ENCODE peak calls at places on chromosome 16, in eight cellular contexts. One of them, this sample, is unnamed.

GRCh38 chr16:85064186-85064585 is 36.6 kb downstream of the KIAA0513 start:
- DNase-seq in lung: no peak
- DNase-seq in immature natural killer cell: no peak
- DNase-seq in Peyer's patch: no peak
- DNase-seq in substantia nigra: no peak
- DNase-seq in heart right ventricle: no peak
- DNase-seq in stimulated activated CD4-positive, alpha-beta T cell treated with anti-CD3 and anti-CD28 coated beads, Interleukin-4, amount 100 ng/mL, for 1 hour: no peak
- DNase-seq in occipital lobe: no peak
- DNase-seq in this sample: no peak

GRCh38 chr16:10754941-10755340 is 11.3 kb downstream of the NUBP1 start:
- DNase-seq in lung: no peak
- DNase-seq in immature natural killer cell: no peak
- DNase-seq in Peyer's patch: no peak
- DNase-seq in substantia nigra: no peak
- DNase-seq in heart right ventricle: no peak
- DNase-seq in stimulated activated CD4-positive, alpha-beta T cell treated with anti-CD3 and anti-CD28 coated beads, Interleukin-4, amount 100 ng/mL, for 1 hour: no peak
- DNase-seq in occipital lobe: no peak
- DNase-seq in this sample: no peak

GRCh38 chr16:85918436-85918835 is 19.5 kb downstream of the IRF8 start:
- DNase-seq in lung: no peak
- DNase-seq in immature natural killer cell: no peak
- DNase-seq in Peyer's patch: no peak
- DNase-seq in substantia nigra: no peak
- DNase-seq in heart right ventricle: no peak
- DNase-seq in stimulated activated CD4-positive, alpha-beta T cell treated with anti-CD3 and anti-CD28 coated beads, Interleukin-4, amount 100 ng/mL, for 1 hour: no peak
- DNase-seq in occipital lobe: no peak
- DNase-seq in this sample: no peak

GRCh38 chr16:49855822-49856740 is at the start of gene ZNF423:
- DNase-seq in lung: no peak
- DNase-seq in immature natural killer cell: no peak
- DNase-seq in Peyer's patch: no peak
- DNase-seq in substantia nigra: no peak
- DNase-seq in heart right ventricle: peak; percentile 40
- DNase-seq in stimulated activated CD4-positive, alpha-beta T cell treated with anti-CD3 and anti-CD28 coated beads, Interleukin-4, amount 100 ng/mL, for 1 hour: no peak
- DNase-seq in occipital lobe: no peak
- DNase-seq in this sample: no peak

GRCh38 chr16:12529582-12529981 is 274.1 kb downstream of the CPPED1 start:
- DNase-seq in lung: no peak
- DNase-seq in immature natural killer cell: no peak
- DNase-seq in Peyer's patch: no peak
- DNase-seq in substantia nigra: no peak
- DNase-seq in heart right ventricle: no peak
- DNase-seq in stimulated activated CD4-positive, alpha-beta T cell treated with anti-CD3 and anti-CD28 coated beads, Interleukin-4, amount 100 ng/mL, for 1 hour: no peak
- DNase-seq in occipital lobe: no peak
- DNase-seq in this sample: no peak

GRCh38 chr16:67269766-67270165 is 9.6 kb upstream of the PLEKHG4 start:
- DNase-seq in lung: no peak
- DNase-seq in immature natural killer cell: no peak
- DNase-seq in Peyer's patch: no peak
- DNase-seq in substantia nigra: no peak
- DNase-seq in heart right ventricle: no peak
- DNase-seq in stimulated activated CD4-positive, alpha-beta T cell treated with anti-CD3 and anti-CD28 coated beads, Interleukin-4, amount 100 ng/mL, for 1 hour: no peak
- DNase-seq in occipital lobe: no peak
- DNase-seq in this sample: no peak

GRCh38 chr16:50671644-50672260 is 9.4 kb downstream of the SNX20 start:
- DNase-seq in lung: no peak
- DNase-seq in immature natural killer cell: no peak
- DNase-seq in Peyer's patch: no peak
- DNase-seq in substantia nigra: no peak
- DNase-seq in heart right ventricle: no peak
- DNase-seq in stimulated activated CD4-positive, alpha-beta T cell treated with anti-CD3 and anti-CD28 coated beads, Interleukin-4, amount 100 ng/mL, for 1 hour: peak; percentile 49
- DNase-seq in occipital lobe: no peak
- DNase-seq in this sample: no peak

GRCh38 chr16:69126221-69126620 is 6.2 kb downstream of the CHTF8 start:
- DNase-seq in lung: no peak
- DNase-seq in immature natural killer cell: no peak
- DNase-seq in Peyer's patch: no peak
- DNase-seq in substantia nigra: no peak
- DNase-seq in heart right ventricle: no peak
- DNase-seq in stimulated activated CD4-positive, alpha-beta T cell treated with anti-CD3 and anti-CD28 coated beads, Interleukin-4, amount 100 ng/mL, for 1 hour: no peak
- DNase-seq in occipital lobe: no peak
- DNase-seq in this sample: no peak

GRCh38 chr16:1884155-1884760 is 12.3 kb upstream of the MEIOB start:
- DNase-seq in lung: no peak
- DNase-seq in immature natural killer cell: no peak
- DNase-seq in Peyer's patch: no peak
- DNase-seq in substantia nigra: no peak
- DNase-seq in heart right ventricle: no peak
- DNase-seq in stimulated activated CD4-positive, alpha-beta T cell treated with anti-CD3 and anti-CD28 coated beads, Interleukin-4, amount 100 ng/mL, for 1 hour: no peak
- DNase-seq in occipital lobe: no peak
- DNase-seq in this sample: no peak

GRCh38 chr16:85555549-85556455 is 57.3 kb upstream of the GSE1 start:
- DNase-seq in lung: peak; percentile 62
- DNase-seq in immature natural killer cell: no peak
- DNase-seq in Peyer's patch: peak; percentile 68
- DNase-seq in substantia nigra: no peak
- DNase-seq in heart right ventricle: peak; percentile 49
- DNase-seq in stimulated activated CD4-positive, alpha-beta T cell treated with anti-CD3 and anti-CD28 coated beads, Interleukin-4, amount 100 ng/mL, for 1 hour: peak; percentile 16
- DNase-seq in occipital lobe: no peak
- DNase-seq in this sample: no peak

GRCh38 chr16:69435977-69436729 is 11.7 kb downstream of the CYB5B start:
- DNase-seq in lung: no peak
- DNase-seq in immature natural killer cell: no peak
- DNase-seq in Peyer's patch: no peak
- DNase-seq in substantia nigra: no peak
- DNase-seq in heart right ventricle: no peak
- DNase-seq in stimulated activated CD4-positive, alpha-beta T cell treated with anti-CD3 and anti-CD28 coated beads, Interleukin-4, amount 100 ng/mL, for 1 hour: no peak
- DNase-seq in occipital lobe: no peak
- DNase-seq in this sample: no peak

GRCh38 chr16:10728035-10728462 is 15.6 kb upstream of the NUBP1 start:
- DNase-seq in lung: no peak
- DNase-seq in immature natural killer cell: no peak
- DNase-seq in Peyer's patch: no peak
- DNase-seq in substantia nigra: no peak
- DNase-seq in heart right ventricle: no peak
- DNase-seq in stimulated activated CD4-positive, alpha-beta T cell treated with anti-CD3 and anti-CD28 coated beads, Interleukin-4, amount 100 ng/mL, for 1 hour: no peak
- DNase-seq in occipital lobe: no peak
- DNase-seq in this sample: no peak

GRCh38 chr16:89322381-89323119 is 105.0 kb downstream of the ZNF778 start:
- DNase-seq in lung: peak; percentile 72
- DNase-seq in immature natural killer cell: no peak
- DNase-seq in Peyer's patch: no peak
- DNase-seq in substantia nigra: no peak
- DNase-seq in heart right ventricle: no peak
- DNase-seq in stimulated activated CD4-positive, alpha-beta T cell treated with anti-CD3 and anti-CD28 coated beads, Interleukin-4, amount 100 ng/mL, for 1 hour: no peak
- DNase-seq in occipital lobe: no peak
- DNase-seq in this sample: no peak

GRCh38 chr16:17467923-17468540 is 2.7 kb downstream of the XYLT1 start:
- DNase-seq in lung: no peak
- DNase-seq in immature natural killer cell: no peak
- DNase-seq in Peyer's patch: peak; percentile 73
- DNase-seq in substantia nigra: peak; percentile 81
- DNase-seq in heart right ventricle: peak; percentile 44
- DNase-seq in stimulated activated CD4-positive, alpha-beta T cell treated with anti-CD3 and anti-CD28 coated beads, Interleukin-4, amount 100 ng/mL, for 1 hour: peak; percentile 25
- DNase-seq in occipital lobe: peak; percentile 67
- DNase-seq in this sample: peak; percentile 73

GRCh38 chr16:19113577-19114358 is at the start of gene ITPRIPL2:
- DNase-seq in lung: peak; percentile 91
- DNase-seq in immature natural killer cell: no peak
- DNase-seq in Peyer's patch: peak; percentile 44
- DNase-seq in substantia nigra: peak; percentile 28
- DNase-seq in heart right ventricle: peak; percentile 91
- DNase-seq in stimulated activated CD4-positive, alpha-beta T cell treated with anti-CD3 and anti-CD28 coated beads, Interleukin-4, amount 100 ng/mL, for 1 hour: peak; percentile 9
- DNase-seq in occipital lobe: no peak
- DNase-seq in this sample: peak; percentile 75

GRCh38 chr16:19175492-19176262 is 7.6 kb downstream of the SYT17 start:
- DNase-seq in lung: no peak
- DNase-seq in immature natural killer cell: no peak
- DNase-seq in Peyer's patch: no peak
- DNase-seq in substantia nigra: no peak
- DNase-seq in heart right ventricle: no peak
- DNase-seq in stimulated activated CD4-positive, alpha-beta T cell treated with anti-CD3 and anti-CD28 coated beads, Interleukin-4, amount 100 ng/mL, for 1 hour: no peak
- DNase-seq in occipital lobe: no peak
- DNase-seq in this sample: no peak

GRCh38 chr16:64392456-64392855 is 729.4 kb downstream of the CDH11 start:
- DNase-seq in lung: no peak
- DNase-seq in immature natural killer cell: no peak
- DNase-seq in Peyer's patch: no peak
- DNase-seq in substantia nigra: no peak
- DNase-seq in heart right ventricle: no peak
- DNase-seq in stimulated activated CD4-positive, alpha-beta T cell treated with anti-CD3 and anti-CD28 coated beads, Interleukin-4, amount 100 ng/mL, for 1 hour: no peak
- DNase-seq in occipital lobe: no peak
- DNase-seq in this sample: no peak

GRCh38 chr16:29745853-29746345 is at the start of gene C16orf54:
- DNase-seq in lung: peak; percentile 81
- DNase-seq in immature natural killer cell: peak; percentile 99
- DNase-seq in Peyer's patch: peak; percentile 95
- DNase-seq in substantia nigra: peak; percentile 5
- DNase-seq in heart right ventricle: peak; percentile 63
- DNase-seq in stimulated activated CD4-positive, alpha-beta T cell treated with anti-CD3 and anti-CD28 coated beads, Interleukin-4, amount 100 ng/mL, for 1 hour: peak; percentile 67
- DNase-seq in occipital lobe: no peak
- DNase-seq in this sample: peak; percentile 72

GRCh38 chr16:3017806-3018506 is at the start of gene CLDN6:
- DNase-seq in lung: no peak
- DNase-seq in immature natural killer cell: no peak
- DNase-seq in Peyer's patch: no peak
- DNase-seq in substantia nigra: no peak
- DNase-seq in heart right ventricle: no peak
- DNase-seq in stimulated activated CD4-positive, alpha-beta T cell treated with anti-CD3 and anti-CD28 coated beads, Interleukin-4, amount 100 ng/mL, for 1 hour: peak; percentile 39
- DNase-seq in occipital lobe: no peak
- DNase-seq in this sample: no peak

GRCh38 chr16:3638916-3639644 is 15.4 kb upstream of the DNASE1 start:
- DNase-seq in lung: no peak
- DNase-seq in immature natural killer cell: no peak
- DNase-seq in Peyer's patch: no peak
- DNase-seq in substantia nigra: no peak
- DNase-seq in heart right ventricle: no peak
- DNase-seq in stimulated activated CD4-positive, alpha-beta T cell treated with anti-CD3 and anti-CD28 coated beads, Interleukin-4, amount 100 ng/mL, for 1 hour: no peak
- DNase-seq in occipital lobe: no peak
- DNase-seq in this sample: no peak

GRCh38 chr16:67247698-67248400 is 568 bp upstream of the FHOD1 start:
- DNase-seq in lung: no peak
- DNase-seq in immature natural killer cell: no peak
- DNase-seq in Peyer's patch: no peak
- DNase-seq in substantia nigra: no peak
- DNase-seq in heart right ventricle: no peak
- DNase-seq in stimulated activated CD4-positive, alpha-beta T cell treated with anti-CD3 and anti-CD28 coated beads, Interleukin-4, amount 100 ng/mL, for 1 hour: no peak
- DNase-seq in occipital lobe: no peak
- DNase-seq in this sample: no peak

GRCh38 chr16:52318259-52319008 is 228.5 kb downstream of the TOX3 start:
- DNase-seq in lung: no peak
- DNase-seq in immature natural killer cell: no peak
- DNase-seq in Peyer's patch: no peak
- DNase-seq in substantia nigra: no peak
- DNase-seq in heart right ventricle: no peak
- DNase-seq in stimulated activated CD4-positive, alpha-beta T cell treated with anti-CD3 and anti-CD28 coated beads, Interleukin-4, amount 100 ng/mL, for 1 hour: no peak
- DNase-seq in occipital lobe: no peak
- DNase-seq in this sample: no peak

GRCh38 chr16:80924372-80924978 is 82.2 kb downstream of the CMC2 start:
- DNase-seq in lung: no peak
- DNase-seq in immature natural killer cell: no peak
- DNase-seq in Peyer's patch: no peak
- DNase-seq in substantia nigra: peak; percentile 51
- DNase-seq in heart right ventricle: peak; percentile 50
- DNase-seq in stimulated activated CD4-positive, alpha-beta T cell treated with anti-CD3 and anti-CD28 coated beads, Interleukin-4, amount 100 ng/mL, for 1 hour: peak; percentile 39
- DNase-seq in occipital lobe: no peak
- DNase-seq in this sample: peak; percentile 26

GRCh38 chr16:19502395-19503131 is 19.3 kb downstream of the GDE1 start:
- DNase-seq in lung: peak; percentile 76
- DNase-seq in immature natural killer cell: peak; percentile 20
- DNase-seq in Peyer's patch: peak; percentile 57
- DNase-seq in substantia nigra: peak; percentile 75
- DNase-seq in heart right ventricle: no peak
- DNase-seq in stimulated activated CD4-positive, alpha-beta T cell treated with anti-CD3 and anti-CD28 coated beads, Interleukin-4, amount 100 ng/mL, for 1 hour: peak; percentile 63
- DNase-seq in occipital lobe: peak; percentile 59
- DNase-seq in this sample: peak; percentile 81

GRCh38 chr16:81902025-81902424 is 109.2 kb downstream of the SDR42E1 start:
- DNase-seq in lung: no peak
- DNase-seq in immature natural killer cell: no peak
- DNase-seq in Peyer's patch: no peak
- DNase-seq in substantia nigra: no peak
- DNase-seq in heart right ventricle: no peak
- DNase-seq in stimulated activated CD4-positive, alpha-beta T cell treated with anti-CD3 and anti-CD28 coated beads, Interleukin-4, amount 100 ng/mL, for 1 hour: no peak
- DNase-seq in occipital lobe: no peak
- DNase-seq in this sample: no peak

GRCh38 chr16:74448990-74449389 is 27.7 kb upstream of the CLEC18B start:
- DNase-seq in lung: peak; percentile 58
- DNase-seq in immature natural killer cell: no peak
- DNase-seq in Peyer's patch: peak; percentile 17
- DNase-seq in substantia nigra: no peak
- DNase-seq in heart right ventricle: peak; percentile 37
- DNase-seq in stimulated activated CD4-positive, alpha-beta T cell treated with anti-CD3 and anti-CD28 coated beads, Interleukin-4, amount 100 ng/mL, for 1 hour: no peak
- DNase-seq in occipital lobe: no peak
- DNase-seq in this sample: peak; percentile 81

GRCh38 chr16:31064882-31065461 is 9.1 kb downstream of the ZNF668 start:
- DNase-seq in lung: peak; percentile 37
- DNase-seq in immature natural killer cell: no peak
- DNase-seq in Peyer's patch: no peak
- DNase-seq in substantia nigra: no peak
- DNase-seq in heart right ventricle: peak; percentile 48
- DNase-seq in stimulated activated CD4-positive, alpha-beta T cell treated with anti-CD3 and anti-CD28 coated beads, Interleukin-4, amount 100 ng/mL, for 1 hour: no peak
- DNase-seq in occipital lobe: no peak
- DNase-seq in this sample: no peak

GRCh38 chr16:28880589-28880915 is 2.3 kb downstream of the ATP2A1 start:
- DNase-seq in lung: no peak
- DNase-seq in immature natural killer cell: no peak
- DNase-seq in Peyer's patch: no peak
- DNase-seq in substantia nigra: no peak
- DNase-seq in heart right ventricle: no peak
- DNase-seq in stimulated activated CD4-positive, alpha-beta T cell treated with anti-CD3 and anti-CD28 coated beads, Interleukin-4, amount 100 ng/mL, for 1 hour: no peak
- DNase-seq in occipital lobe: no peak
- DNase-seq in this sample: no peak

GRCh38 chr16:3590736-3591435 is 13.7 kb upstream of the NLRC3 start:
- DNase-seq in lung: peak; percentile 80
- DNase-seq in immature natural killer cell: no peak
- DNase-seq in Peyer's patch: no peak
- DNase-seq in substantia nigra: no peak
- DNase-seq in heart right ventricle: no peak
- DNase-seq in stimulated activated CD4-positive, alpha-beta T cell treated with anti-CD3 and anti-CD28 coated beads, Interleukin-4, amount 100 ng/mL, for 1 hour: no peak
- DNase-seq in occipital lobe: no peak
- DNase-seq in this sample: no peak

GRCh38 chr16:3065742-3066439 is 451 bp downstream of the IL32 start:
- DNase-seq in lung: no peak
- DNase-seq in immature natural killer cell: no peak
- DNase-seq in Peyer's patch: no peak
- DNase-seq in substantia nigra: no peak
- DNase-seq in heart right ventricle: no peak
- DNase-seq in stimulated activated CD4-positive, alpha-beta T cell treated with anti-CD3 and anti-CD28 coated beads, Interleukin-4, amount 100 ng/mL, for 1 hour: peak; percentile 38
- DNase-seq in occipital lobe: no peak
- DNase-seq in this sample: no peak

GRCh38 chr16:66416981-66417700 is 10.0 kb upstream of the BEAN1 start:
- DNase-seq in lung: no peak
- DNase-seq in immature natural killer cell: no peak
- DNase-seq in Peyer's patch: no peak
- DNase-seq in substantia nigra: no peak
- DNase-seq in heart right ventricle: no peak
- DNase-seq in stimulated activated CD4-positive, alpha-beta T cell treated with anti-CD3 and anti-CD28 coated beads, Interleukin-4, amount 100 ng/mL, for 1 hour: no peak
- DNase-seq in occipital lobe: no peak
- DNase-seq in this sample: no peak

GRCh38 chr16:1993731-1994131 is 4.0 kb downstream of the SYNGR3 start:
- DNase-seq in lung: no peak
- DNase-seq in immature natural killer cell: no peak
- DNase-seq in Peyer's patch: no peak
- DNase-seq in substantia nigra: no peak
- DNase-seq in heart right ventricle: no peak
- DNase-seq in stimulated activated CD4-positive, alpha-beta T cell treated with anti-CD3 and anti-CD28 coated beads, Interleukin-4, amount 100 ng/mL, for 1 hour: no peak
- DNase-seq in occipital lobe: no peak
- DNase-seq in this sample: no peak

GRCh38 chr16:1310832-1311200 is 1.4 kb downstream of the UBE2I start:
- DNase-seq in lung: no peak
- DNase-seq in immature natural killer cell: peak; percentile 39
- DNase-seq in Peyer's patch: peak; percentile 51
- DNase-seq in substantia nigra: no peak
- DNase-seq in heart right ventricle: no peak
- DNase-seq in stimulated activated CD4-positive, alpha-beta T cell treated with anti-CD3 and anti-CD28 coated beads, Interleukin-4, amount 100 ng/mL, for 1 hour: no peak
- DNase-seq in occipital lobe: no peak
- DNase-seq in this sample: no peak

GRCh38 chr16:57385083-57385482 is 12.8 kb downstream of the CX3CL1 start:
- DNase-seq in lung: no peak
- DNase-seq in immature natural killer cell: no peak
- DNase-seq in Peyer's patch: no peak
- DNase-seq in substantia nigra: no peak
- DNase-seq in heart right ventricle: no peak
- DNase-seq in stimulated activated CD4-positive, alpha-beta T cell treated with anti-CD3 and anti-CD28 coated beads, Interleukin-4, amount 100 ng/mL, for 1 hour: no peak
- DNase-seq in occipital lobe: no peak
- DNase-seq in this sample: no peak

This sample was measured in mucosa of gallbladder.